ENCODE peak calls at places on chromosomes 5 and 9, in four cellular contexts. X, V, S and N are unnamed samples.

GRCh38 chr9:82021198-82021597 is 32.6 kb downstream of the SPATA31D1 start:
- DNase-seq in X (peak; percentile 10), V (no peak), S (no peak), N (no peak)

GRCh38 chr5:36180556-36181350 is 28.8 kb downstream of the SKP2 start:
- DNase-seq in X (peak; percentile 88), V (no peak), S (no peak), N (no peak)

GRCh38 chr5:178644826-178645545 is 18.1 kb upstream of the CLK4 start:
- DNase-seq in X (no peak), V (no peak), S (no peak), N (no peak)

GRCh38 chr9:72929542-72929941 is 23.3 kb downstream of the ALDH1A1 start:
- DNase-seq in X (no peak), V (no peak), S (no peak), N (no peak)

GRCh38 chr5:172617817-172618216 is 23.2 kb upstream of the NEURL1B start:
- DNase-seq in X (no peak), V (no peak), S (no peak), N (no peak)

GRCh38 chr9:23571414-23572104 is 254.5 kb downstream of the ELAVL2 start:
- DNase-seq in X (no peak), V (no peak), S (no peak), N (no peak)

GRCh38 chr5:172806897-172807672 is 27.0 kb upstream of the ERGIC1 start:
- DNase-seq in X (peak; percentile 80), V (peak; percentile 67), S (peak; percentile 97), N (peak; percentile 81)

GRCh38 chr9:76516350-76516749 is 57.4 kb downstream of the GCNT1 start:
- DNase-seq in X (no peak), V (no peak), S (peak; percentile 3), N (no peak)

GRCh38 chr9:125493384-125493783 is 213.6 kb downstream of the MAPKAP1 start:
- DNase-seq in X (peak; percentile 84), V (no peak), S (no peak), N (no peak)

GRCh38 chr9:26329974-26330373 is 562.6 kb downstream of the CAAP1 start:
- DNase-seq in X (peak; percentile 12), V (no peak), S (no peak), N (no peak)

GRCh38 chr5:68195137-68195536 is 20.4 kb upstream of the PIK3R1 start:
- DNase-seq in X (no peak), V (no peak), S (no peak), N (no peak)

GRCh38 chr5:45696206-45696836 is at the start of gene HCN1:
- DNase-seq in X (peak; percentile 17), V (peak; percentile 93), S (peak; percentile 2), N (no peak)

GRCh38 chr5:176890455-176891330 is 8.5 kb downstream of the HK3 start:
- DNase-seq in X (no peak), V (no peak), S (no peak), N (no peak)

GRCh38 chr9:134818591-134818990 is 62.0 kb upstream of the FCN2 start:
- DNase-seq in X (no peak), V (no peak), S (no peak), N (no peak)

GRCh38 chr5:89374818-89375521 is 492.0 kb upstream of the MEF2C start:
- DNase-seq in X (no peak), V (no peak), S (no peak), N (no peak)

GRCh38 chr9:89743576-89744254 is 138.9 kb downstream of the GADD45G start:
- DNase-seq in X (no peak), V (peak; percentile 61), S (no peak), N (peak; percentile 71)

GRCh38 chr5:141484499-141485304 is at the start of gene PCDHGC4:
- DNase-seq in X (no peak), V (peak; percentile 84), S (no peak), N (no peak)

GRCh38 chr5:169744336-169744735 is 107.3 kb downstream of the DOCK2 start:
- DNase-seq in X (no peak), V (no peak), S (no peak), N (no peak)

GRCh38 chr5:22835630-22836029 is 17.5 kb downstream of the CDH12 start:
- DNase-seq in X (no peak), V (no peak), S (no peak), N (no peak)

GRCh38 chr9:15205632-15206243 is 101.3 kb downstream of the TTC39B start:
- DNase-seq in X (peak; percentile 63), V (no peak), S (no peak), N (no peak)

GRCh38 chr5:62578540-62578939 is at the start of gene LRRC70:
- DNase-seq in X (peak; percentile 74), V (no peak), S (peak; percentile 36), N (peak; percentile 35)

GRCh38 chr5:151694035-151694485 is 7.3 kb upstream of the SPARC start:
- DNase-seq in X (peak; percentile 97), V (no peak), S (no peak), N (no peak)

GRCh38 chr5:73994963-73995362 is 369.0 kb downstream of the ARHGEF28 start:
- DNase-seq in X (no peak), V (no peak), S (no peak), N (no peak)

GRCh38 chr5:144864113-144864512 is 693.4 kb downstream of the KCTD16 start:
- DNase-seq in X (no peak), V (no peak), S (no peak), N (no peak)

GRCh38 chr9:16627967-16628366 is 242.5 kb downstream of the BNC2 start:
- DNase-seq in X (no peak), V (no peak), S (no peak), N (no peak)

GRCh38 chr9:93648181-93648580 is 71.8 kb downstream of the PHF2 start:
- DNase-seq in X (no peak), V (no peak), S (no peak), N (no peak)

GRCh38 chr9:133163559-133164208 is at the start of gene GBGT1:
- DNase-seq in X (no peak), V (peak; percentile 90), S (peak; percentile 77), N (no peak)

GRCh38 chr5:108711898-108712297 is 35.8 kb upstream of the FER start:
- DNase-seq in X (no peak), V (no peak), S (no peak), N (no peak)

GRCh38 chr9:126516936-126517750 is 96.6 kb upstream of the LMX1B start:
- DNase-seq in X (peak; percentile 87), V (peak; percentile 64), S (no peak), N (no peak)

GRCh38 chr9:113578279-113578865 is 114.8 kb downstream of the RGS3 start:
- DNase-seq in X (no peak), V (no peak), S (no peak), N (no peak)

GRCh38 chr5:97250113-97250512 is 67.1 kb upstream of the RIOK2 start:
- DNase-seq in X (no peak), V (no peak), S (no peak), N (no peak)

GRCh38 chr5:131514316-131515275 is 120.4 kb downstream of the RAPGEF6 start:
- DNase-seq in X (no peak), V (no peak), S (no peak), N (no peak)
- TF ChIP-seq ATF2 in X (no peak), V (no peak), S (no peak), N (peak; percentile 9)

GRCh38 chr5:148384389-148384756 is 615 bp downstream of the FBXO38 start:
- DNase-seq in X (peak; percentile 59), V (no peak), S (peak; percentile 17), N (no peak)
- H2AFZ ChIP-seq in X (no peak overlapping the region), V (no peak overlapping the region), S (peak overlapping the region; percentile 84), N (peak overlapping the region; percentile 97)

GRCh38 chr5:142726188-142726731 is 40.4 kb upstream of the FGF1 start:
- DNase-seq in X (no peak), V (no peak), S (no peak), N (peak; percentile 40)

GRCh38 chr5:142724821-142725220 is 38.9 kb upstream of the FGF1 start:
- DNase-seq in X (no peak), V (no peak), S (no peak), N (no peak)

GRCh38 chr5:142727736-142728047 is 41.8 kb upstream of the FGF1 start:
- DNase-seq in X (no peak), V (no peak), S (no peak), N (no peak)

GRCh38 chr5:142722896-142723295 is 37.0 kb upstream of the FGF1 start:
- DNase-seq in X (no peak), V (no peak), S (no peak), N (no peak)

DNA sequence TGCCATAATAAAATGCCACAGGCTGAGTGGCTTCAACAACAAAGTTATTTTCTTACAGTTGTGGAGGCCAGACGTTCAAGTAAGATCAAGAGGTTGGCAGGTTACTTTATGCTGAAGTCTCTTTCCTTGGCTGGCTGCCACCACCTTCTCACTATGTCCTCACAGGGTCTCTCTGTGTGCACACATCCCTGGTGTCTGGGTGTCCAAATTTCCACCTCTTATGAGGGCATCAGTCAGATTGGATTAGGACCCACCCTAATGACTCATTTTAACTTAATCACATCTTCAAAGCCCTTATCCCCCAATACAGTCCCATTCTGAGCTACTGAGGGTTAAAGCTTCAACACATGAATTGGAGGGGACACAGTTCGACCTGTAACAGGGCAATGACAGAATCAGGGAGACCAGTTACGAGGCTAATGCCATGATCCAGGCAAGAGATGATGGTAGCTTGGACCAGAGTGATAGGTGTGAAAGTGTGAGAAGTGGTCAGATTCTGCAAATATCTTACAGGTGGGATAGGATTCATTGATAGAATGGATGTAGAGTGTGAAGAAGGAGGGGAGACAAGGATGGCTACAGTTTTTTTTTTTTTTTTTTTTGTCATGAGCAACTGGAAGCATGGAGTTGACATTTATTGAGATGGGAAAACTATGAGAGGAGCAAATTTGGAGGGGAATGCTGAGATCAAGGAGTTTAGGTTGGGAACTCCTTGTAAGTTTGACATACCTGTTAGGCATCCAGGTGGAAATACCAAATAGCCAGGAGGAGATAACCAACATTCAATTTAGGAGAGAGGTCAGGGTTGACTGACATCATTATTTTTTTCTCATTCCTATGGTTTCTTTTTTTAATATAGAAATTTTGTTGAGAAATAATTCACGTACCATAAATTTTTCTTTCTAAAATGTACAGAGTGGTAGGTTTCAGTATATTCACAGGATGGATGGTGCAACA is 39.6 kb upstream of the FGF1 start:
- DNase-seq in X (no peak), V (no peak), S (no peak), N (no peak)
- TF ChIP-seq ATF2 in X (no peak), V (no peak), S (no peak), N (no peak)

DNA sequence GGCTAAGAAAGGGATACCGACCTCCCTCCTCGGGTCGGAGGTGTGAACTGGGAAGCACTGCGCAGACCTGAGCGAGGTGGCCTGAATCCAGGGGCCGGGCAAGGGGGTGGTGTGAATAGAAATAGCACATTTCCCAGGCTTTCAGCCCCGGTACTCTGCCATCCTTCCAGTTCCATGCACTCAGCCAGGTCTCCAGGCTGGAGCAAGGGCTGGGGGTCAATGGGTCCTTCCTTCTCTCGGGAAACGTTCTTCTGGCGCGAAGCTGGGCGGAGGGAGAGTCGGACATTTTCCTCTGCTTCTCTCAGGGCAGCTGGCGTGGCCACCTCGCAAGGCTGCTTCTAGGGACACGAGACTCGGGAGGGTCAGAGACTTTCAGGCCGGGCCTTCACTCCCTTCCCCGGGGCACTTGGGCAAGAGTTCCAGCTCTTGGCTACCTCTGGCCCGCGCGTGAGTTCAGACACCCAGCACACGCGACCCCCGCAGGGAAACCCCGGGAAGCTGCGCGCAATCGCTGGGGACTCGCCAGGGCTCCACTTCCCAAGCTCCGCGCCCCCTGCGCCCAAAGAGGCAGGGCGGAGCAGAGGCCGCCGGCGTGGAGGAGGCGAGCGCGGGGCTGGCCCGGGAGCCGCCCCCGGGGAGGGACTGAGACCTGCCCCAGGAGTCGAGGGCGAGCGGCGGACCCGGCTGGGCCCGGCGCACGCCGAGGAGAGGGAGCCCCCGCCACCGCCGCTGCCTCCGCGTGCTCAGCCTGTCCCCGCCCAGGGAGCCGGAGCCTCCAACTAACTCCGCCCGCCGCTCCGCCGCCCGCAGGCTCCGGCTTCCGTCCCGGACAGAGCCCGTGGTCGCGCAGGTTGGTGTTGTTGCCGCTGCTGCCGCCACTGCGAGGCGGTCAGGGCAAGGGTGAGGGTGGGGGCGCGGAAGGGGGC is at the start of gene PAM:
- DNase-seq in X (peak; percentile 36), V (peak; percentile 85), S (peak; percentile 60), N (no peak)
- H2AFZ ChIP-seq in X (peak within 1 kb of the TSS; percentile 68), V (peak within 1 kb of the TSS; percentile 94), S (peak within 1 kb of the TSS; percentile 82), N (peak within 1 kb of the TSS; percentile 96)

GRCh38 chr5:136063778-136064465 is 35.1 kb downstream of the TGFBI start:
- DNase-seq in X (no peak), V (no peak), S (no peak), N (no peak)
- TF ChIP-seq ATF2 in X (no peak), V (no peak), S (no peak), N (no peak)